ENCODE peak calls at places on chromosomes 16 and 17, in ten cellular contexts. O is T-helper 2 cell; H is amygdala; E is activated CD4-positive, alpha-beta T cell treated with anti-CD3 and anti-CD28 coated beads, Interleukin-2, amount 50 U/mL, for 1 hour; K is RWPE1; A is GM23338; C is SK-N-SH; J is frontal cortex; Y is astrocyte of the spinal cord; G is gastrocnemius medialis. S is an unnamed sample.

GRCh38 chr16:8846401-8846932 is 22.3 kb downstream of the CARHSP1 start:
- DNase-seq in J (no peak), K (no peak), G (no peak), O (no peak), H (no peak), C (peak), A (no peak), Y (no peak), E (no peak), S (no peak)

GRCh38 chr17:61574542-61575351 is 16.3 kb downstream of the NACA2 start:
- DNase-seq in A (peak), Y (peak), O (peak), C (peak), E (no peak), G (no peak), K (peak), J (no peak), H (no peak), S (no peak)

GRCh38 chr16:46466239-46466638 is 154.9 kb downstream of the SHCBP1 start:
- DNase-seq in C (no peak), A (no peak), G (no peak), K (no peak), H (no peak), J (no peak), O (no peak), Y (no peak), E (no peak), S (no peak)

GRCh38 chr16:85522842-85523601 is 90.1 kb upstream of the GSE1 start:
- DNase-seq in O (no peak), A (no peak), K (peak), Y (peak), H (no peak), J (no peak), G (no peak), C (no peak), E (no peak), S (no peak)

GRCh38 chr16:66959645-66960177 is 1.4 kb upstream of the CES3 start:
- DNase-seq in A (no peak), E (no peak), O (no peak), J (no peak), K (no peak), H (no peak), Y (no peak), C (no peak), G (peak), S (no peak)

GRCh38 chr17:51120357-51120738 is 320 bp downstream of the SPAG9 start:
- DNase-seq in Y (peak), J (peak), C (peak), A (no peak), O (peak), E (peak), K (peak), H (no peak), G (no peak), S (no peak)

GRCh38 chr17:50539762-50540440 is 7.1 kb upstream of the SPATA20 start:
- DNase-seq in C (no peak), O (no peak), A (peak), E (no peak), J (no peak), Y (no peak), H (no peak), G (no peak), K (peak), S (no peak)

GRCh38 chr17:305090-305976 is 47.3 kb downstream of the RPH3AL start:
- DNase-seq in J (no peak), K (no peak), C (no peak), A (no peak), O (no peak), G (no peak), Y (no peak), H (no peak), E (no peak), S (no peak)

GRCh38 chr17:16599537-16599936 is 30.5 kb upstream of the ZNF287 start:
- DNase-seq in J (no peak), C (no peak), H (no peak), A (no peak), O (no peak), K (no peak), Y (no peak), E (no peak), G (no peak), S (no peak)

GRCh38 chr16:23388786-23389185 is 64.2 kb downstream of the COG7 start:
- DNase-seq in A (no peak), C (no peak), G (no peak), H (no peak), Y (no peak), O (no peak), E (no peak), J (no peak), K (no peak), S (no peak)

GRCh38 chr17:78478757-78479297 is 98.4 kb downstream of the DNAH17 start:
- DNase-seq in H (no peak), O (no peak), A (no peak), J (no peak), Y (no peak), E (no peak), G (no peak), K (no peak), C (no peak), S (no peak)

GRCh38 chr17:73591278-73592078 is 52.8 kb downstream of the SDK2 start:
- DNase-seq in A (no peak), H (no peak), K (no peak), J (no peak), O (peak), Y (no peak), E (peak), G (no peak), C (no peak), S (no peak)

GRCh38 chr17:37518816-37519215 is 29.1 kb downstream of the DUSP14 start:
- DNase-seq in G (no peak), A (no peak), C (no peak), O (no peak), H (no peak), J (no peak), K (no peak), E (no peak), Y (no peak), S (no peak)

GRCh38 chr17:57313276-57313835 is 57.0 kb downstream of the MSI2 start:
- DNase-seq in C (no peak), H (no peak), J (no peak), Y (no peak), E (no peak), K (no peak), O (no peak), A (peak), G (no peak), S (no peak)

GRCh38 chr16:56547120-56547948 is 17.5 kb upstream of the MT4 start:
- DNase-seq in K (peak), G (no peak), J (peak), Y (peak), H (peak), O (peak), C (peak), A (peak), E (no peak), S (peak)

GRCh38 chr16:25213709-25214416 is 2.9 kb upstream of the AQP8 start:
- DNase-seq in J (no peak), O (no peak), Y (no peak), H (no peak), E (no peak), A (no peak), G (no peak), K (no peak), C (no peak), S (no peak)

S was measured in C1 segment of cervical spinal cord.